ENCODE peak calls at places on chromosomes 1 and 21, in seven cellular contexts. K is upper lobe of right lung, O is heart left ventricle, S is mucosa of descending colon, W is A549, P is upper lobe of left lung, D is cardiac muscle cell. J is an unnamed sample. For H3K4me1, the result is how much of the 10 kb centered on the place peaks cover.

GRCh38 chr1:54989473-54989872 is 9.0 kb downstream of the TMEM61 start:
- DNase-seq in P (no peak), W (no peak), K (no peak), S (peak), D (no peak), O (no peak), J (no peak)

GRCh38 chr1:85363102-85363501 is 86.7 kb upstream of the BCL10 start:
- DNase-seq in W (no peak), S (no peak), O (no peak), K (no peak), D (no peak), P (no peak), J (no peak)

GRCh38 chr21:22561946-22562345 is 1563.7 kb downstream of the NCAM2 start:
- DNase-seq in S (no peak), O (no peak), P (no peak), K (no peak), D (no peak), W (no peak), J (no peak)

GRCh38 chr1:119713039-119713537 is 1.4 kb downstream of the PHGDH start:
- DNase-seq in S (no peak), O (no peak), W (no peak), P (no peak), K (no peak), D (peak), J (peak)

GRCh38 chr21:16241021-16241420 is 511.2 kb downstream of the USP25 start:
- DNase-seq in P (no peak), D (peak), W (no peak), S (no peak), O (no peak), K (no peak), J (no peak)

GRCh38 chr21:43884012-43884860 is 19.2 kb downstream of the AGPAT3 start:
- DNase-seq in P (peak), K (peak), D (peak), S (peak), O (no peak), W (no peak), J (no peak)

GRCh38 chr1:12056331-12056841 is 6.7 kb upstream of the TNFRSF8 start:
- DNase-seq in K (no peak), S (no peak), D (no peak), W (no peak), O (no peak), P (no peak), J (no peak)

GRCh38 chr1:221335161-221336101 is 406.5 kb downstream of the DUSP10 start:
- DNase-seq in O (no peak), W (no peak), P (no peak), K (no peak), D (peak), S (peak), J (peak)

GRCh38 chr1:10962483-10962882 is 50.0 kb upstream of the TARDBP start:
- DNase-seq in D (peak), S (no peak), W (no peak), K (no peak), P (peak), O (no peak), J (no peak)

GRCh38 chr1:105830614-105831146 is 1225.8 kb upstream of the PRMT6 start:
- DNase-seq in K (no peak), D (no peak), O (no peak), W (no peak), S (no peak), P (no peak), J (no peak)

GRCh38 chr21:26801524-26801923 is 43.7 kb downstream of the ADAMTS1 start:
- DNase-seq in D (peak), S (no peak), P (no peak), K (no peak), O (no peak), W (no peak), J (peak)

GRCh38 chr1:155135416-155136197 is at the start of gene SLC50A1:
- DNase-seq in D (peak), P (peak), K (peak), W (peak), O (peak), S (peak), J (peak)
- H3K4me1 ChIP-seq in D (under half), P (half or more), K (under half), W (under half), O (half or more), S (under half), J (under half)

GRCh38 chr1:50419192-50419906 is 3.9 kb downstream of the DMRTA2 start:
- DNase-seq in O (no peak), K (no peak), W (no peak), D (no peak), P (no peak), S (peak), J (no peak)
- H3K4me3 ChIP-seq in O (no peak), K (no peak), W (no peak), D (peak), P (no peak), S (no peak), J (no peak)

GRCh38 chr1:18947570-18947969 is 8.9 kb downstream of the IFFO2 start:
- DNase-seq in K (no peak), D (no peak), W (no peak), S (no peak), P (no peak), O (no peak), J (no peak)
- H3K4me1 ChIP-seq in K (half or more), D (under half), W (half or more), S (under half), P (half or more), O (half or more), J (half or more)

DNA sequence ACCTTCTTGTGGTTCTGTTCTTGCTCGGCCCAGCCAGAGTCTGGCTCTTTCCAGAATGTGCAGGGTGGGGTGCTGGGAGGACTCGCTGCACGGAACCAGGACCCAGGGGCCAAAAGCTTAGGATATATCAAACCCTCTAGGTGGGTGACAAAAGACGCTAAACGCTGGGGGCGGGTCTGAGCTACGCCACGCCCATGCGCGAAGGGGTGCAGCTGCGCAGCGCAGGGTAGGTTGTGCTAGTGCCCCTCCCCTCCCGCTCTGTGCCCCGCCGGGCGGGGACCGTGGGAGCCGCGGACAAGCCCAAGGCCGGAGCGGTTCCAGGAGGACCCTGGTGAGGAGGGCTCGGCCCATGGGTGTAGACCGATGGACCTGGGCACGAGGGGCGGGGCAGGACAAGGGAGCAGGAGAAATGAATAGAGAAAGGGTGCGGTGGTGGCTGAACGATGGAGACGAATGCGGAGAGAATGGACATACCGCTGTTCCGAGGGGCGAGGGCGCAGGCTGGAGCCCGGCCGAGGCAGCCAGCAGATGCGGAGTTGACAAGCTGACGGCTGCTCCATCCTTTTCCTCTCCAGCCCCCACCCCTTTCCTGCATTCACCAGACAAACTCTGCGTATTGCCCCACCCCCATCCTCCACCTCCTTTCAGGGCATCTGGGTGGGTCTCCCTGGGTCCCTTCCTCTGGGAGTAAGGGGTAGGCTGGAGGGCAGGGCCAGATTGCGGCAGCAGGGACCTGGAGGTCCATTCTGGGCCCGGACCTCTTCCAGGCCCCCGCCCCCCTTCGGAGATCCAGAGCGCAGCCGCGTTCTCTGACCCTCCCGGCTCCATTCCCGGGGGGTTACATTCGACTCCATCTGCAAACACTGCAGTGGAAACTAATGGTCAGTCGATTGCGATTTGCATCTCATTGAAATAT is at the start of gene RUSC1:
- DNase-seq in S (peak), K (peak), O (peak), W (no peak), P (peak), D (peak), J (peak)
- H3K4me3 ChIP-seq in S (no peak), K (peak), O (peak), W (no peak), P (peak), D (peak), J (peak)

GRCh38 chr1:164748253-164748899 is 189.4 kb downstream of the PBX1 start:
- DNase-seq in O (peak), K (no peak), P (no peak), W (peak), D (peak), S (no peak), J (peak)
- H3K4me1 ChIP-seq in O (half or more), K (under half), P (under half), W (half or more), D (under half), S (under half), J (under half)

GRCh38 chr1:91428182-91428798 is 23.7 kb upstream of the HFM1 start:
- DNase-seq in S (no peak), K (no peak), D (peak), P (no peak), O (no peak), W (no peak), J (no peak)
- H3K4me3 ChIP-seq in S (no peak), K (no peak), D (no peak), P (no peak), O (no peak), W (no peak), J (no peak)

GRCh38 chr1:66929289-66929688 is 4.5 kb downstream of the MIER1 start:
- DNase-seq in S (no peak), D (no peak), K (no peak), W (no peak), O (no peak), P (no peak), J (no peak)
- H3K4me1 ChIP-seq in S (under half), D (under half), K (under half), W (under half), O (under half), P (under half), J (under half)

DNA sequence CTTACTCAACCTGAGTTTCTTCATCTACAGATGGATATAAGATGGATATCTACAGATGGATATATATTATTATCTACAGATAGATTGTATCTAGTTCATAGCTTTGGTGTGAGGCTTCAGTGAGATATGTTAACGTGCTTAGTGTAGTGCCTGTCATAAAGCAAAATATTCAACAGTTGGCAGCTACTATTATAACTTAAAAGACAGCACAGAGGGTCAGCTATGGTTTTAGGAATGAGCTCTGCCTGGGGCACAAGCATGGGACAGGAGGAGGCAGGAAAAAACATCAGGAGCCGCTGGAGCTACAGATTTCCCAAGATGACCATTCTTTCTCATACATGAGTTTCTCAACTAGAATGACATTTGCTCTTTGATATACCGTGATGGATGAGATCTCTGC is 1.3 kb upstream of the CYB5R1 start:
- DNase-seq in W (no peak), P (no peak), S (no peak), O (no peak), K (no peak), D (no peak), J (no peak)
- H3K4me3 ChIP-seq in W (no peak), P (no peak), S (no peak), O (no peak), K (no peak), D (peak), J (peak)

GRCh38 chr1:1684031-1684681 is 8.4 kb downstream of the SLC35E2B start:
- DNase-seq in S (no peak), K (no peak), P (no peak), D (no peak), W (no peak), O (no peak), J (no peak)
- H3K4me1 ChIP-seq in S (under half), K (under half), P (under half), D (under half), W (under half), O (under half), J (under half)

GRCh38 chr1:63190171-63190570 is 132.2 kb upstream of the FOXD3 start:
- DNase-seq in W (no peak), S (no peak), K (no peak), O (no peak), P (no peak), D (no peak), J (no peak)
- H3K4me3 ChIP-seq in W (no peak), S (no peak), K (no peak), O (no peak), P (no peak), D (no peak), J (no peak)

J was measured in adipocyte.